ENCODE peak calls at places on chromosomes 5 and 9, in seven cellular contexts. One of them, this sample, is unnamed.

GRCh38 chr5:39302507-39302906 is 61.8 kb downstream of the C9 start:
- DNase-seq in endothelial cell of umbilical vein: no peak
- DNase-seq in SK-N-SH: no peak
- DNase-seq in GM23338: no peak
- DNase-seq in spleen: no peak
- DNase-seq in HCT116: no peak
- DNase-seq in K562: no peak
- DNase-seq in this sample: no peak

GRCh38 chr5:180596668-180597231 is 5.5 kb upstream of the SCGB3A1 start:
- DNase-seq in endothelial cell of umbilical vein: no peak
- DNase-seq in SK-N-SH: peak
- DNase-seq in GM23338: no peak
- DNase-seq in spleen: no peak
- DNase-seq in HCT116: no peak
- DNase-seq in K562: no peak
- DNase-seq in this sample: peak

GRCh38 chr5:73303139-73304079 is 130.4 kb downstream of the TMEM174 start:
- DNase-seq in endothelial cell of umbilical vein: no peak
- DNase-seq in SK-N-SH: peak
- DNase-seq in GM23338: peak
- DNase-seq in spleen: no peak
- DNase-seq in HCT116: no peak
- DNase-seq in K562: no peak
- DNase-seq in this sample: no peak

GRCh38 chr5:1752881-1753280 is 46.8 kb downstream of the MRPL36 start:
- DNase-seq in endothelial cell of umbilical vein: no peak
- DNase-seq in SK-N-SH: no peak
- DNase-seq in GM23338: no peak
- DNase-seq in spleen: no peak
- DNase-seq in HCT116: no peak
- DNase-seq in K562: no peak
- DNase-seq in this sample: peak

GRCh38 chr5:55672477-55672911 is 39.6 kb downstream of the SLC38A9 start:
- DNase-seq in endothelial cell of umbilical vein: no peak
- DNase-seq in SK-N-SH: no peak
- DNase-seq in GM23338: no peak
- DNase-seq in spleen: no peak
- DNase-seq in HCT116: no peak
- DNase-seq in K562: no peak
- DNase-seq in this sample: no peak

GRCh38 chr9:20698799-20699198 is 14.7 kb downstream of the FOCAD start:
- DNase-seq in endothelial cell of umbilical vein: no peak
- DNase-seq in SK-N-SH: no peak
- DNase-seq in GM23338: no peak
- DNase-seq in spleen: no peak
- DNase-seq in HCT116: no peak
- DNase-seq in K562: no peak
- DNase-seq in this sample: no peak

GRCh38 chr9:117473293-117473692 is 58.4 kb upstream of the ASTN2 start:
- DNase-seq in endothelial cell of umbilical vein: no peak
- DNase-seq in SK-N-SH: no peak
- DNase-seq in GM23338: no peak
- DNase-seq in spleen: no peak
- DNase-seq in HCT116: no peak
- DNase-seq in K562: no peak
- DNase-seq in this sample: no peak

GRCh38 chr5:103013933-103014552 is 105.9 kb downstream of the GIN1 start:
- DNase-seq in endothelial cell of umbilical vein: no peak
- DNase-seq in SK-N-SH: no peak
- DNase-seq in GM23338: no peak
- DNase-seq in spleen: no peak
- DNase-seq in HCT116: no peak
- DNase-seq in K562: no peak
- DNase-seq in this sample: no peak

GRCh38 chr5:96483878-96484277 is 50.8 kb upstream of the PCSK1 start:
- DNase-seq in endothelial cell of umbilical vein: peak
- DNase-seq in SK-N-SH: no peak
- DNase-seq in GM23338: peak
- DNase-seq in spleen: no peak
- DNase-seq in HCT116: peak
- DNase-seq in K562: peak
- DNase-seq in this sample: no peak

GRCh38 chr5:33231935-33232334 is 208.8 kb upstream of the TARS1 start:
- DNase-seq in endothelial cell of umbilical vein: no peak
- DNase-seq in SK-N-SH: no peak
- DNase-seq in GM23338: no peak
- DNase-seq in spleen: no peak
- DNase-seq in HCT116: no peak
- DNase-seq in K562: no peak
- DNase-seq in this sample: no peak

GRCh38 chr5:151470440-151470839 is 23.0 kb downstream of the SLC36A1 start:
- DNase-seq in endothelial cell of umbilical vein: no peak
- DNase-seq in SK-N-SH: no peak
- DNase-seq in GM23338: no peak
- DNase-seq in spleen: no peak
- DNase-seq in HCT116: no peak
- DNase-seq in K562: no peak
- DNase-seq in this sample: no peak

GRCh38 chr9:121671612-121672155 is 20.2 kb downstream of the DAB2IP start:
- DNase-seq in endothelial cell of umbilical vein: no peak
- DNase-seq in SK-N-SH: no peak
- DNase-seq in GM23338: no peak
- DNase-seq in spleen: no peak
- DNase-seq in HCT116: no peak
- DNase-seq in K562: peak
- DNase-seq in this sample: no peak

GRCh38 chr5:86572825-86573224 is 44.9 kb upstream of the COX7C start:
- DNase-seq in endothelial cell of umbilical vein: no peak
- DNase-seq in SK-N-SH: no peak
- DNase-seq in GM23338: no peak
- DNase-seq in spleen: no peak
- DNase-seq in HCT116: no peak
- DNase-seq in K562: no peak
- DNase-seq in this sample: no peak

GRCh38 chr9:105842023-105842644 is 147.8 kb downstream of the TMEM38B start:
- DNase-seq in endothelial cell of umbilical vein: peak
- DNase-seq in SK-N-SH: peak
- DNase-seq in GM23338: peak
- DNase-seq in spleen: no peak
- DNase-seq in HCT116: peak
- DNase-seq in K562: peak
- DNase-seq in this sample: no peak

GRCh38 chr5:169978744-169979143 is 1.6 kb downstream of the INSYN2B start:
- DNase-seq in endothelial cell of umbilical vein: no peak
- DNase-seq in SK-N-SH: no peak
- DNase-seq in GM23338: no peak
- DNase-seq in spleen: no peak
- DNase-seq in HCT116: no peak
- DNase-seq in K562: no peak
- DNase-seq in this sample: no peak

GRCh38 chr9:7983361-7983974 is 183.9 kb upstream of the DMAC1 start:
- DNase-seq in endothelial cell of umbilical vein: no peak
- DNase-seq in SK-N-SH: no peak
- DNase-seq in GM23338: no peak
- DNase-seq in spleen: no peak
- DNase-seq in HCT116: no peak
- DNase-seq in K562: no peak
- DNase-seq in this sample: no peak

GRCh38 chr9:134641173-134641985 is at the start of gene COL5A1:
- DNase-seq in endothelial cell of umbilical vein: peak
- DNase-seq in SK-N-SH: peak
- DNase-seq in GM23338: peak
- DNase-seq in spleen: peak
- DNase-seq in HCT116: no peak
- DNase-seq in K562: peak
- DNase-seq in this sample: peak

GRCh38 chr5:52963636-52964035 is 25.5 kb upstream of the ITGA2 start:
- DNase-seq in endothelial cell of umbilical vein: no peak
- DNase-seq in SK-N-SH: no peak
- DNase-seq in GM23338: no peak
- DNase-seq in spleen: no peak
- DNase-seq in HCT116: no peak
- DNase-seq in K562: no peak
- DNase-seq in this sample: no peak

GRCh38 chr5:175567954-175568353 is 89.6 kb downstream of the SFXN1 start:
- DNase-seq in endothelial cell of umbilical vein: no peak
- DNase-seq in SK-N-SH: no peak
- DNase-seq in GM23338: no peak
- DNase-seq in spleen: no peak
- DNase-seq in HCT116: peak
- DNase-seq in K562: no peak
- DNase-seq in this sample: no peak

GRCh38 chr5:58629190-58630159 is 46.6 kb downstream of the RAB3C start:
- DNase-seq in endothelial cell of umbilical vein: peak
- DNase-seq in SK-N-SH: peak
- DNase-seq in GM23338: peak
- DNase-seq in spleen: no peak
- DNase-seq in HCT116: no peak
- DNase-seq in K562: no peak
- DNase-seq in this sample: no peak

GRCh38 chr5:54873696-54874095 is 111.7 kb downstream of the ESM1 start:
- DNase-seq in endothelial cell of umbilical vein: peak
- DNase-seq in SK-N-SH: no peak
- DNase-seq in GM23338: no peak
- DNase-seq in spleen: no peak
- DNase-seq in HCT116: no peak
- DNase-seq in K562: no peak
- DNase-seq in this sample: no peak

DNA sequence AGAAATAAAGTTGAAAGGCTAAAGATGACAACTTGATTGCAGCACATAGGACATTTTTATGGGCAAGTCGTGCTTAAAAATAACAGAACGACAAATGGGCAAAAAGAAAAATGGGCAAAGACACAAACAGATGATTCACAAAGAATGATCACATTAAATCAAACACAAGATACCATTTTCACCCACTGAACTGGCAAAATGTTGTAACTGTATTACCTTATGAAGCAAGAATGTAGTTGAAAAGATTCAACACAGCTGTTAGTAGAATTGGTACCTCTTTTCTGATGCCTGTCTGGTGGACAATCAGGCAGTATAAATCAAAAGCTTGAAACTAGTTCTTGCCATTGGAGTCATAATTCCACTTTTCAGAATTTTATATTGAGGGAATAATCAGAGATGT is 81.0 kb upstream of the PALM2AKAP2 start:
- DNase-seq in endothelial cell of umbilical vein: no peak
- DNase-seq in SK-N-SH: no peak
- DNase-seq in GM23338: no peak
- DNase-seq in spleen: no peak
- DNase-seq in HCT116: no peak
- DNase-seq in K562: no peak
- DNase-seq in this sample: no peak
- H3K27ac ChIP-seq in endothelial cell of umbilical vein: no peak
- H3K27ac ChIP-seq in SK-N-SH: peak
- H3K27ac ChIP-seq in GM23338: no peak
- H3K27ac ChIP-seq in spleen: no peak
- H3K27ac ChIP-seq in HCT116: no peak
- H3K27ac ChIP-seq in K562: no peak
- H3K27ac ChIP-seq in this sample: no peak

GRCh38 chr9:115364991-115365390 is 247.0 kb upstream of the TNC start:
- DNase-seq in endothelial cell of umbilical vein: no peak
- DNase-seq in SK-N-SH: no peak
- DNase-seq in GM23338: no peak
- DNase-seq in spleen: no peak
- DNase-seq in HCT116: no peak
- DNase-seq in K562: no peak
- DNase-seq in this sample: no peak
- TF ChIP-seq POLR2AphosphoS5 in endothelial cell of umbilical vein: no peak
- TF ChIP-seq POLR2AphosphoS5 in SK-N-SH: no peak
- TF ChIP-seq POLR2AphosphoS5 in GM23338: no peak
- TF ChIP-seq POLR2AphosphoS5 in spleen: no peak
- TF ChIP-seq POLR2AphosphoS5 in HCT116: no peak
- TF ChIP-seq POLR2AphosphoS5 in K562: no peak
- TF ChIP-seq POLR2AphosphoS5 in this sample: no peak

DNA sequence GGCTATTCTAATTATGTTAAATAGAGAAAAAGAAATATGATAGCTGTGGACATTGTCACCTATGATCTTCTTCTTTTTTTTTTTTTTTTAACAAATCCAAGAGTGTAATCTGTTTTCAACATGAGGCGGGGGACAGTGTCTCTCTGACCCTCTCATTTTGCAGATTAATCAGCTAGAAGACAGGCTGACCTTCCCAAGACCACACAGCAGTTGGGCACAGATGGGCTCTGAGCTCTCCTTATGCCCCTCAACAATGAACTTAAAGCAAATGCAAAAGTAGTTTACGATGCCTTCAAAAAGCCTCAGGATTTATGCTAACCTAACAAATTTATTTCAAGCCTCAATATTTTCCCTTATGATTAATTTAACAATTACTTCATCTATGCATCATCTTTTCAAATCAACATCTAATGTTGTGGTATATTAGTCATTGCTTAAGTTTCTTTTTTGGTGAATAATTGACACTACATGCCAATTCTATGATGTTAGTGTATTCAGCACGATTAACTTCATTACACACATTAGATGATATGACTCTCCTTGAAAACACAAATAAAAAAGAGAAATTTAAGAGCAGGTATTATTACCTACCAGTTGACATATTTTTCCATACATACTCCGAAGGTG is 7.4 kb downstream of the NFIL3 start:
- DNase-seq in endothelial cell of umbilical vein: peak
- DNase-seq in SK-N-SH: no peak
- DNase-seq in GM23338: no peak
- DNase-seq in spleen: no peak
- DNase-seq in HCT116: no peak
- DNase-seq in K562: no peak
- DNase-seq in this sample: no peak
- H3K27ac ChIP-seq in endothelial cell of umbilical vein: peak
- H3K27ac ChIP-seq in SK-N-SH: no peak
- H3K27ac ChIP-seq in GM23338: no peak
- H3K27ac ChIP-seq in spleen: no peak
- H3K27ac ChIP-seq in HCT116: no peak
- H3K27ac ChIP-seq in K562: no peak
- H3K27ac ChIP-seq in this sample: no peak

GRCh38 chr5:149228610-149229297 is 42.9 kb upstream of the AFAP1L1 start:
- DNase-seq in endothelial cell of umbilical vein: peak
- DNase-seq in SK-N-SH: peak
- DNase-seq in GM23338: peak
- DNase-seq in spleen: no peak
- DNase-seq in HCT116: peak
- DNase-seq in K562: peak
- DNase-seq in this sample: no peak
- TF ChIP-seq POLR2AphosphoS5 in endothelial cell of umbilical vein: peak
- TF ChIP-seq POLR2AphosphoS5 in SK-N-SH: no peak
- TF ChIP-seq POLR2AphosphoS5 in GM23338: no peak
- TF ChIP-seq POLR2AphosphoS5 in spleen: peak
- TF ChIP-seq POLR2AphosphoS5 in HCT116: peak
- TF ChIP-seq POLR2AphosphoS5 in K562: no peak
- TF ChIP-seq POLR2AphosphoS5 in this sample: peak

This sample was measured in breast epithelium.